ENCODE peak calls at places on chromosome 1, in four cellular contexts. V is K562, L is SK-N-SH, K is HepG2. M is an unnamed sample.

GRCh38 chr1:245074232-245074747 is 80.5 kb upstream of the KIF26B start:
- DNase-seq in V (no peak), L (no peak), K (no peak), M (no peak)

GRCh38 chr1:21668232-21669032 is 725 bp downstream of the RAP1GAP start:
- DNase-seq in V (peak), L (peak), K (no peak), M (no peak)

GRCh38 chr1:35229587-35230360 is 36.8 kb upstream of the SFPQ start:
- DNase-seq in V (no peak), L (no peak), K (no peak), M (no peak)

GRCh38 chr1:92992066-92992465 is 30.8 kb upstream of the DIPK1A start:
- DNase-seq in V (no peak), L (no peak), K (no peak), M (no peak)

GRCh38 chr1:71196685-71197084 is 115.8 kb upstream of the ZRANB2 start:
- DNase-seq in V (no peak), L (peak), K (no peak), M (no peak)

GRCh38 chr1:94955767-94956632 is 29.1 kb upstream of the CNN3 start:
- DNase-seq in V (no peak), L (no peak), K (peak), M (no peak)

GRCh38 chr1:213296558-213296957 is 245.5 kb downstream of the RPS6KC1 start:
- DNase-seq in V (peak), L (no peak), K (no peak), M (no peak)

GRCh38 chr1:170623171-170623570 is 40.8 kb upstream of the PRRX1 start:
- DNase-seq in V (no peak), L (no peak), K (no peak), M (no peak)

GRCh38 chr1:192807968-192808587 is 761 bp upstream of the RGS2 start:
- DNase-seq in V (no peak), L (no peak), K (no peak), M (no peak)

GRCh38 chr1:958823-959729 is at the start of gene NOC2L:
- DNase-seq in V (peak), L (peak), K (peak), M (peak)

GRCh38 chr1:981491-981954 is 370 bp downstream of the PERM1 start:
- DNase-seq in V (no peak), L (no peak), K (no peak), M (no peak)

GRCh38 chr1:20958430-20958829 is 171.3 kb upstream of the HP1BP3 start:
- DNase-seq in V (no peak), L (no peak), K (no peak), M (no peak)

GRCh38 chr1:162861101-162861500 is at the start of gene CCDC190:
- DNase-seq in V (no peak), L (no peak), K (no peak), M (no peak)

GRCh38 chr1:63557365-63557987 is 34.2 kb downstream of the EFCAB7 start:
- DNase-seq in V (peak), L (peak), K (peak), M (peak)

GRCh38 chr1:178871551-178872320 is 859 bp upstream of the ANGPTL1 start:
- DNase-seq in V (no peak), L (no peak), K (peak), M (no peak)

GRCh38 chr1:47712596-47713299 is 274.9 kb downstream of the FOXD2 start:
- DNase-seq in V (no peak), L (no peak), K (no peak), M (no peak)

GRCh38 chr1:14852301-14852700 is 253.8 kb downstream of the KAZN start:
- DNase-seq in V (no peak), L (no peak), K (no peak), M (no peak)

GRCh38 chr1:21174638-21175323 is 1.9 kb downstream of the EIF4G3 start:
- DNase-seq in V (no peak), L (no peak), K (peak), M (no peak)

GRCh38 chr1:110163591-110163990 is 13.3 kb downstream of the SLC6A17 start:
- DNase-seq in V (no peak), L (no peak), K (no peak), M (no peak)

DNA sequence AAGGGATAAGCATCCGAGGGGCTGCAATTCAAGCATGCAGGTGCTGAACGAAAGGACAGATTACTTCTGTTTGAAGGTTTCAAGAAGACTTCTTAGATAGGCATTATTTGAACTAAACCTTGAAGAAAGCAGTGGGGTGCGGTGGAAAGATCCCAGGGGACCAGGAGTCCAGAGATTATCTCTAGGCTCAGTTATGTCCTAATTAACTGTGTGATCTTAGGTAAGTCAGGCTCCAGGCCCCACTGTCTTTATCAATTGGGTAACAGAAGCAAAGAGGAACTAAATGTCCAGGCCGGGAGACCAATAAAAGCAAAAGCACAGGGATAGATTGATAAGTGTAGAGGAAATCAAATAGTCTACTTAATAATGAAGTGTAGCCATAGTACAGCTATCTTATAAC is 72.9 kb upstream of the CDC42BPA start:
- DNase-seq in V (peak), L (no peak), K (no peak), M (no peak)
- TF ChIP-seq MAX in V (no peak), L (no peak), K (no peak), M (no peak)

GRCh38 chr1:24826510-24826909 is 81.3 kb downstream of the CLIC4 start:
- DNase-seq in V (no peak), L (no peak), K (no peak), M (no peak)

GRCh38 chr1:24827737-24828136 is 82.5 kb downstream of the CLIC4 start:
- DNase-seq in V (no peak), L (no peak), K (no peak), M (no peak)

GRCh38 chr1:24828887-24829192 is 83.6 kb downstream of the CLIC4 start:
- DNase-seq in V (no peak), L (peak), K (no peak), M (no peak)

GRCh38 chr1:24830680-24831272 is 85.5 kb downstream of the CLIC4 start:
- DNase-seq in V (peak), L (peak), K (peak), M (no peak)

GRCh38 chr1:24828183-24828886 is 83.1 kb downstream of the CLIC4 start:
- DNase-seq in V (no peak), L (peak), K (no peak), M (no peak)
- TF ChIP-seq FOXJ3 in V (no peak), L (no peak), K (no peak), M (no peak)

GRCh38 chr1:203451849-203452784 is 23.5 kb upstream of the PRELP start:
- DNase-seq in V (no peak), L (peak), K (no peak), M (no peak)

GRCh38 chr1:203450541-203451149 is 25.0 kb upstream of the PRELP start:
- DNase-seq in V (no peak), L (no peak), K (no peak), M (peak)

GRCh38 chr1:203450016-203450415 is 25.6 kb upstream of the PRELP start:
- DNase-seq in V (no peak), L (no peak), K (no peak), M (no peak)

GRCh38 chr1:203447147-203447546 is 28.5 kb upstream of the PRELP start:
- DNase-seq in V (no peak), L (no peak), K (no peak), M (no peak)

DNA sequence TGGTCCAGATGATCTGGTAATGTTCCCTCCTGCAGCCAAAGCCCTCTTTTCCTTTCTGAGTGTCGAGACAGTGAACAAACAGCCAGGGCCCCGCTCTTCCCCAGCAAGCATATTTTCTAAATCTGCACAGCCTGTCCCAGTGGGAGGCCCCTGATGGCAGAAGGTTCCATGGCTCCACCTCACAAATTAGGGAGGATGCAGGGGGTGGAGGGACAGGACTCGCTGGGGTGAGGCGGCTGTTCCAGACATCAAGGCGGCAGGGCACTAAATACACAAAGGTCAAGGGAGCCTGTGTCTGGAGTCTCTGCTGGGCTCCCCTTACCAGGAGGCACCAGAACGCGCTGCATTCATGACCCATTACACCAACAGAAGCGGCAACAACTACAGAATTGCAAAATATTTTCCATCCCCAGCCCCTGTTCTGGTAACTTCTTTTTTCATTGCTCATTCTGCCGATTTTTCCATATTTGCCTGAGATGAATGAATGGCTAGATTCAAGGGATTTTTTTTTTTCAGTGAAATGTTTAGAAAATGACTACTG is 27.0 kb upstream of the PRELP start:
- DNase-seq in V (no peak), L (no peak), K (no peak), M (no peak)
- TF ChIP-seq MAX in V (no peak), L (no peak), K (no peak), M (no peak)

DNA sequence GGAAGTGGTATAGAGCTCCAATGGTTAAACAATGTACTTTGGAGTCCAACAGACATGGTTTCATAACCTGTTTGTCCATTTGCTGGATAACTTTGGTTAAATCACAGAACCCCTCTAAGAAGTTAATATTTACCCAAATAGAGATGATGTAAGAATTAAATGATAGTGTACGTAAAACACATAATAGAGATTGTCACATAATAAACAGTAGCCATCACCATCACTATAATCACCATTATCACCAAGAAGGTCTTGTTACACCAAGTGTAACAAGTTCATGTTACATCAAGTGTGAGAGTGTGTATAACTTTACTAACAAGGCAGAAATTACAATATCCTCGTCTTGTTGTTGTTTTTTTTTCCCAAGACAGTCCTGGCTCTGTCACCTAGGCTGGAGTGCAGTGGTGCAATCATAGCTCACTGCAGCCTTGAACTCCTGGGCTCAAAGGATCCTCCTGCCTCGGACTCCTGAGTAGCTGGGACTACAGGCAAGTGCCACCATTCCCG is 23.3 kb downstream of the NUCKS1 start:
- DNase-seq in V (no peak), L (no peak), K (peak), M (no peak)
- TF ChIP-seq FOXJ3 in V (no peak), L (no peak), K (no peak), M (no peak)

GRCh38 chr1:17795836-17796645 is 40.9 kb downstream of the ACTL8 start:
- DNase-seq in V (no peak), L (no peak), K (no peak), M (no peak)

GRCh38 chr1:17792421-17792820 is 37.3 kb downstream of the ACTL8 start:
- DNase-seq in V (no peak), L (no peak), K (no peak), M (no peak)

GRCh38 chr1:17798799-17799382 is 43.8 kb downstream of the ACTL8 start:
- DNase-seq in V (no peak), L (no peak), K (no peak), M (no peak)

GRCh38 chr1:17798011-17798410 is 42.9 kb downstream of the ACTL8 start:
- DNase-seq in V (no peak), L (no peak), K (no peak), M (no peak)

DNA sequence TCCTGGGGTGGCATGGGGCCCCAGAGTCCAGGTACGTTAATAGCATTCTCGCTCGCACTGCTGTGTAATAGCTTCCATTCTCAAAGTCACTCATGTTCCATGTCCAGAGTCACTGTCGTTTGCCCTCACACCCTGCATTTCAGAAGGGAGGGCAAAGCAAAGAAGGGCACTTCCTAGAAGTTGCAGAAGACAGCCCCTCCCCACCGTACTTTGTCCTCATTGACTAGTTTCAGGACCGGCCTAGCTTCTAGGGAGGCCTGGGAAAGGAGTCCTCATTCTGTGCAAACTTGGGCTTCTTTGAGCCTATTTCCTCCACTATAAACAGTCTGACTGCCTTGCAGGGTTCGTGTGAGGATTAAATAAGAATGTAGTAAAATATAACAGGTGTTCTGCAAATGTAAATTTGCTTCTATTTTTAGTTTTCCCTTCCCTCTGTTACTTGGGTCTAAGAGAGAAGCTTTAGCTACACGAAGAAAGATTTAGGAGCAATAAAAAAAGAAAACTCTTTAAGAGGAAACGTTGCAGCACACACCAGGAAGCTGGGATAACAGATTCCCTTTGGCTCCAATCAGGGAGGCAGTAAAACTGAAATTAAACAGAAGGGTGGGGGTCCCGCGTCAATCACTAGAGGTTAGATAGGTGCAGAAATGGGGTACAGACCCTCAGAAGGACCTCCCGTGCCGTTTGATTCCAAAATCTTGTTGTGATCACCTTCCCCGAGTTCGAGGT is 40.1 kb downstream of the ACTL8 start:
- DNase-seq in V (no peak), L (no peak), K (no peak), M (no peak)
- TF ChIP-seq MAX in V (no peak), L (no peak), K (no peak), M (no peak)